ENCODE peak calls at places on chromosomes 1 and 21, in six cellular contexts. One of them, this sample, is unnamed.

GRCh38 chr1:77548285-77548684 is 134.2 kb downstream of the ZZZ3 start:
- DNase-seq in HAP-1: no peak
- DNase-seq in Caco-2: no peak
- DNase-seq in fibroblast of lung: no peak
- DNase-seq in Peyer's patch: no peak
- DNase-seq in IMR-90: no peak
- DNase-seq in this sample: no peak

GRCh38 chr1:230169454-230170152 is 102.6 kb downstream of the GALNT2 start:
- DNase-seq in fibroblast of lung: peak; percentile 28
- DNase-seq in HAP-1: no peak
- DNase-seq in IMR-90: peak; percentile 28
- DNase-seq in Caco-2: no peak
- DNase-seq in Peyer's patch: peak; percentile 48
- DNase-seq in this sample: no peak

GRCh38 chr1:81699234-81699633 is 101.5 kb upstream of the ADGRL2 start:
- DNase-seq in HAP-1: no peak
- DNase-seq in fibroblast of lung: peak; percentile 72
- DNase-seq in Caco-2: no peak
- DNase-seq in Peyer's patch: no peak
- DNase-seq in IMR-90: peak; percentile 80
- DNase-seq in this sample: no peak

GRCh38 chr1:44103270-44104131 is 15.1 kb upstream of the KLF17 start:
- DNase-seq in IMR-90: no peak
- DNase-seq in Peyer's patch: no peak
- DNase-seq in fibroblast of lung: peak; percentile 24
- DNase-seq in Caco-2: no peak
- DNase-seq in HAP-1: no peak
- DNase-seq in this sample: no peak

GRCh38 chr1:159341736-159342135 is 39.6 kb downstream of the FCER1A start:
- DNase-seq in Caco-2: no peak
- DNase-seq in fibroblast of lung: no peak
- DNase-seq in HAP-1: no peak
- DNase-seq in IMR-90: no peak
- DNase-seq in Peyer's patch: no peak
- DNase-seq in this sample: no peak

GRCh38 chr1:6727535-6727934 is 25.9 kb upstream of the DNAJC11 start:
- DNase-seq in Peyer's patch: peak; percentile 77
- DNase-seq in HAP-1: peak; percentile 50
- DNase-seq in fibroblast of lung: peak; percentile 64
- DNase-seq in IMR-90: peak; percentile 54
- DNase-seq in Caco-2: peak; percentile 48
- DNase-seq in this sample: peak; percentile 74

GRCh38 chr1:58136502-58136901 is 410.0 kb downstream of the OMA1 start:
- DNase-seq in IMR-90: no peak
- DNase-seq in fibroblast of lung: no peak
- DNase-seq in HAP-1: no peak
- DNase-seq in Peyer's patch: no peak
- DNase-seq in Caco-2: no peak
- DNase-seq in this sample: no peak

GRCh38 chr1:160681067-160681890 is 30.3 kb downstream of the CD48 start:
- DNase-seq in IMR-90: peak; percentile 14
- DNase-seq in fibroblast of lung: no peak
- DNase-seq in HAP-1: peak; percentile 84
- DNase-seq in Caco-2: peak; percentile 62
- DNase-seq in Peyer's patch: peak; percentile 93
- DNase-seq in this sample: peak; percentile 61

GRCh38 chr1:102838016-102838415 is 270.3 kb downstream of the COL11A1 start:
- DNase-seq in HAP-1: no peak
- DNase-seq in Caco-2: no peak
- DNase-seq in Peyer's patch: no peak
- DNase-seq in IMR-90: peak; percentile 22
- DNase-seq in fibroblast of lung: no peak
- DNase-seq in this sample: no peak

GRCh38 chr1:203278087-203278884 is 27.0 kb upstream of the BTG2 start:
- DNase-seq in HAP-1: no peak
- DNase-seq in fibroblast of lung: peak; percentile 79
- DNase-seq in Caco-2: no peak
- DNase-seq in IMR-90: peak; percentile 81
- DNase-seq in Peyer's patch: peak; percentile 87
- DNase-seq in this sample: peak; percentile 98

GRCh38 chr1:20370628-20371200 is 80.0 kb downstream of the VWA5B1 start:
- DNase-seq in fibroblast of lung: no peak
- DNase-seq in Caco-2: no peak
- DNase-seq in Peyer's patch: no peak
- DNase-seq in IMR-90: no peak
- DNase-seq in HAP-1: no peak
- DNase-seq in this sample: no peak

GRCh38 chr1:42784946-42785693 is at the start of gene TMEM269:
- DNase-seq in Caco-2: no peak
- DNase-seq in fibroblast of lung: peak; percentile 5
- DNase-seq in HAP-1: no peak
- DNase-seq in IMR-90: no peak
- DNase-seq in Peyer's patch: peak; percentile 55
- DNase-seq in this sample: no peak

GRCh38 chr1:212608956-212609700 is 567 bp downstream of the ATF3 start:
- DNase-seq in HAP-1: peak; percentile 52
- DNase-seq in IMR-90: no peak
- DNase-seq in Peyer's patch: peak; percentile 67
- DNase-seq in Caco-2: peak; percentile 85
- DNase-seq in fibroblast of lung: peak; percentile 56
- DNase-seq in this sample: peak; percentile 81

GRCh38 chr1:175597969-175598765 is 145.2 kb downstream of the TNR start:
- DNase-seq in fibroblast of lung: peak; percentile 40
- DNase-seq in Peyer's patch: no peak
- DNase-seq in IMR-90: peak; percentile 3
- DNase-seq in Caco-2: no peak
- DNase-seq in HAP-1: no peak
- DNase-seq in this sample: no peak

GRCh38 chr1:116738673-116739370 is 15.4 kb upstream of the CD2 start:
- DNase-seq in Caco-2: no peak
- DNase-seq in IMR-90: no peak
- DNase-seq in fibroblast of lung: no peak
- DNase-seq in HAP-1: no peak
- DNase-seq in Peyer's patch: no peak
- DNase-seq in this sample: no peak

GRCh38 chr1:46445773-46446256 is 43.8 kb upstream of the DMBX1 start:
- DNase-seq in Peyer's patch: no peak
- DNase-seq in HAP-1: no peak
- DNase-seq in fibroblast of lung: no peak
- DNase-seq in Caco-2: no peak
- DNase-seq in IMR-90: no peak
- DNase-seq in this sample: no peak

GRCh38 chr1:233102381-233102780 is 152.0 kb downstream of the NTPCR start:
- DNase-seq in HAP-1: no peak
- DNase-seq in Peyer's patch: no peak
- DNase-seq in IMR-90: no peak
- DNase-seq in Caco-2: no peak
- DNase-seq in fibroblast of lung: no peak
- DNase-seq in this sample: no peak

GRCh38 chr1:178283409-178283808 is 189.5 kb downstream of the RASAL2 start:
- DNase-seq in IMR-90: peak; percentile 51
- DNase-seq in fibroblast of lung: peak; percentile 28
- DNase-seq in Peyer's patch: no peak
- DNase-seq in HAP-1: no peak
- DNase-seq in Caco-2: no peak
- DNase-seq in this sample: no peak

GRCh38 chr1:32984090-32984828 is 19.6 kb upstream of the RNF19B start:
- DNase-seq in Caco-2: no peak
- DNase-seq in HAP-1: no peak
- DNase-seq in IMR-90: peak; percentile 74
- DNase-seq in Peyer's patch: no peak
- DNase-seq in fibroblast of lung: peak; percentile 73
- DNase-seq in this sample: no peak

GRCh38 chr1:62045579-62045978 is 149.1 kb upstream of the L1TD1 start:
- DNase-seq in HAP-1: no peak
- DNase-seq in Peyer's patch: no peak
- DNase-seq in fibroblast of lung: no peak
- DNase-seq in Caco-2: no peak
- DNase-seq in IMR-90: no peak
- DNase-seq in this sample: no peak

GRCh38 chr1:167431261-167431908 is 86.9 kb downstream of the CD247 start:
- DNase-seq in Caco-2: no peak
- DNase-seq in HAP-1: no peak
- DNase-seq in Peyer's patch: no peak
- DNase-seq in IMR-90: no peak
- DNase-seq in fibroblast of lung: no peak
- DNase-seq in this sample: no peak
- H3K36me3 ChIP-seq in Caco-2: no peaks in the 10 kb centered on the region
- H3K36me3 ChIP-seq in HAP-1: no peaks in the 10 kb centered on the region
- H3K36me3 ChIP-seq in Peyer's patch: no peaks in the 10 kb centered on the region
- H3K36me3 ChIP-seq in IMR-90: no peaks in the 10 kb centered on the region
- H3K36me3 ChIP-seq in fibroblast of lung: no peaks in the 10 kb centered on the region
- H3K36me3 ChIP-seq in this sample: no peaks in the 10 kb centered on the region

GRCh38 chr1:29167904-29168303 is 13.8 kb downstream of the SRSF4 start:
- DNase-seq in fibroblast of lung: no peak
- DNase-seq in HAP-1: no peak
- DNase-seq in Caco-2: no peak
- DNase-seq in Peyer's patch: no peak
- DNase-seq in IMR-90: no peak
- DNase-seq in this sample: no peak

GRCh38 chr1:29161977-29162376 is 19.7 kb downstream of the SRSF4 start:
- DNase-seq in IMR-90: no peak
- DNase-seq in Peyer's patch: no peak
- DNase-seq in HAP-1: no peak
- DNase-seq in Caco-2: no peak
- DNase-seq in fibroblast of lung: no peak
- DNase-seq in this sample: no peak

GRCh38 chr1:29164588-29164987 is 17.1 kb downstream of the SRSF4 start:
- DNase-seq in HAP-1: peak; percentile 92
- DNase-seq in Caco-2: no peak
- DNase-seq in IMR-90: no peak
- DNase-seq in fibroblast of lung: no peak
- DNase-seq in Peyer's patch: no peak
- DNase-seq in this sample: no peak

GRCh38 chr1:29162476-29163138 is 19.1 kb downstream of the SRSF4 start:
- DNase-seq in fibroblast of lung: peak; percentile 21
- DNase-seq in IMR-90: no peak
- DNase-seq in Caco-2: no peak
- DNase-seq in HAP-1: no peak
- DNase-seq in Peyer's patch: no peak
- DNase-seq in this sample: no peak

GRCh38 chr1:29166291-29166878 is 15.3 kb downstream of the SRSF4 start:
- DNase-seq in Peyer's patch: peak; percentile 68
- DNase-seq in IMR-90: no peak
- DNase-seq in HAP-1: no peak
- DNase-seq in Caco-2: peak; percentile 36
- DNase-seq in fibroblast of lung: no peak
- DNase-seq in this sample: no peak
- H3K36me3 ChIP-seq in Peyer's patch: no peaks in the 10 kb centered on the region
- H3K36me3 ChIP-seq in IMR-90: peaks cover 25% of the 10 kb centered on the region
- H3K36me3 ChIP-seq in HAP-1: peaks cover 45% of the 10 kb centered on the region
- H3K36me3 ChIP-seq in Caco-2: no peaks in the 10 kb centered on the region
- H3K36me3 ChIP-seq in fibroblast of lung: peaks cover 5% of the 10 kb centered on the region
- H3K36me3 ChIP-seq in this sample: peaks cover 47% of the 10 kb centered on the region

DNA sequence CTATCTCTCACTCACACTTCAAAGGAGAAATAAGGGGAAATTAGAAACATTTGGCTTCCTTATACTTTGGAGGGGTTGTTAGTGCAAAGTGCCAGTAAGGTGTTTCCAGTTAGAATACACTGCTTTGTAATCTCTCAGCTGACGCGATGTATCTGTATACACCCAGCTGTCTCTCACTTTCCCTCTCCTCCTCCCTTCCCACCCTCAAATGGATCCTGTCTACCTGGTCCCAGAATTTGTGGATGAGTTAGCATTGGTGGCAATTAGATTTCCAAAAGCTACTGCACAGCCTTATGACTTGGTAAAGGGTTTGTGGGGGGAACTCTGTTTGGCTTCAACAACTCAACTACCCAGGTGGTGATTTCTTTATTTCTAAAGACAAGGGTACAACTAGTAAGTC is 10.5 kb downstream of the ATP1B1 start:
- DNase-seq in HAP-1: no peak
- DNase-seq in fibroblast of lung: no peak
- DNase-seq in IMR-90: no peak
- DNase-seq in Peyer's patch: no peak
- DNase-seq in Caco-2: no peak
- DNase-seq in this sample: no peak
- H3K36me3 ChIP-seq in HAP-1: peaks cover 49% of the 10 kb centered on the region
- H3K36me3 ChIP-seq in fibroblast of lung: peaks cover 2% of the 10 kb centered on the region
- H3K36me3 ChIP-seq in IMR-90: peaks cover 4% of the 10 kb centered on the region
- H3K36me3 ChIP-seq in Peyer's patch: no peaks in the 10 kb centered on the region
- H3K36me3 ChIP-seq in Caco-2: peaks cover 11% of the 10 kb centered on the region
- H3K36me3 ChIP-seq in this sample: no peaks in the 10 kb centered on the region

GRCh38 chr1:220157738-220158137 is 63.8 kb downstream of the IARS2 start:
- DNase-seq in Caco-2: no peak
- DNase-seq in Peyer's patch: no peak
- DNase-seq in IMR-90: no peak
- DNase-seq in fibroblast of lung: no peak
- DNase-seq in HAP-1: peak; percentile 41
- DNase-seq in this sample: no peak
- H3K36me3 ChIP-seq in Caco-2: peaks cover 1% of the 10 kb centered on the region
- H3K36me3 ChIP-seq in Peyer's patch: no peaks in the 10 kb centered on the region
- H3K36me3 ChIP-seq in IMR-90: peaks cover 22% of the 10 kb centered on the region
- H3K36me3 ChIP-seq in fibroblast of lung: peaks cover 5% of the 10 kb centered on the region
- H3K36me3 ChIP-seq in HAP-1: peaks cover 25% of the 10 kb centered on the region
- H3K36me3 ChIP-seq in this sample: peaks cover 39% of the 10 kb centered on the region

GRCh38 chr21:34147835-34148804 is 74.7 kb downstream of the MRPS6 start:
- DNase-seq in Peyer's patch: no peak
- DNase-seq in HAP-1: no peak
- DNase-seq in Caco-2: peak; percentile 23
- DNase-seq in fibroblast of lung: no peak
- DNase-seq in IMR-90: peak; percentile 33
- DNase-seq in this sample: no peak
- H3K36me3 ChIP-seq in Peyer's patch: no peaks in the 10 kb centered on the region
- H3K36me3 ChIP-seq in HAP-1: peaks cover under 1% of the 10 kb centered on the region
- H3K36me3 ChIP-seq in Caco-2: peaks cover 2% of the 10 kb centered on the region
- H3K36me3 ChIP-seq in fibroblast of lung: no peaks in the 10 kb centered on the region
- H3K36me3 ChIP-seq in IMR-90: peaks cover 6% of the 10 kb centered on the region
- H3K36me3 ChIP-seq in this sample: peaks cover 15% of the 10 kb centered on the region

DNA sequence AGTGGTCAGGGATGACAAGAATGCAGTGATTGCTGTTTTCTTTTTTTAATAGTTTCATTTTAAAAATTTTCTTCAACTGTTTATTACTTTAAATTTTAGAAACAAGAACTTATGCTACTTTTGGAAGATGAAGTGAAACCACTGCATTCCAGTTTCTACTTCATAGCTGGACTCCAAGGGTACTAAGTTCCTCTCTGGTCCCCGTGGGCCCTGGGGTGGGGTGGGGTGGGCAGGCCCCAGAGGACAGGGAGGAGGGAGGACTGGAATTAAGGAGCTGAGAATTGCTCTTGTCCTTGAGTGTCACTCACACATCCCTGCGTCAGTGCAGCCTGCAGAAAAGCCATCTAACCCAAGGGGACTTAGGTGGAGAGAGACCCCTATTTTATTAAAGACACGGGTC is 97.4 kb downstream of the RAVER2 start:
- DNase-seq in Peyer's patch: no peak
- DNase-seq in Caco-2: no peak
- DNase-seq in IMR-90: no peak
- DNase-seq in HAP-1: no peak
- DNase-seq in fibroblast of lung: no peak
- DNase-seq in this sample: no peak
- H3K36me3 ChIP-seq in Peyer's patch: no peaks in the 10 kb centered on the region
- H3K36me3 ChIP-seq in Caco-2: no peaks in the 10 kb centered on the region
- H3K36me3 ChIP-seq in IMR-90: peaks cover 71% of the 10 kb centered on the region
- H3K36me3 ChIP-seq in HAP-1: peaks cover 5% of the 10 kb centered on the region
- H3K36me3 ChIP-seq in fibroblast of lung: peaks cover 30% of the 10 kb centered on the region
- H3K36me3 ChIP-seq in this sample: peaks cover 62% of the 10 kb centered on the region

DNA sequence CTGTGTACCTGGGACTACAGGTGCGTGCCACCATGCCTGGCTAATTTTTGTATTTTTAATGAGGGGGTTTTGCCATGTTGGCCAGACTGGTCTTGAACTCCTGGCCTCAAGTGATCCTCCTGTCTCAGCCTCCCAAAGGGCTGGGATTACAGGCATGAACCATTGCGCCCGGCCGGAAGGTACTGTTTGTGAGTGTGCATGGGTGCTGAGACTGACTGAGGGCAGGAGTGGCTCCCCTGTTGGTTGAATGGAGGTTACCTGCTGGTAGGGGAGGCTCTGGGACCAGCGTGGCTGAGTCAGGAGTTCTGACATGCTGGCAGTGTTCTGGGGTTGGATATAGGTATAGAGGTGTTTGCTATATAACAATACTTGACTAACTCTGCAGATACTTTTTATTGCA is 10.4 kb downstream of the PRMT2 start:
- DNase-seq in Caco-2: no peak
- DNase-seq in fibroblast of lung: no peak
- DNase-seq in HAP-1: no peak
- DNase-seq in Peyer's patch: no peak
- DNase-seq in IMR-90: no peak
- DNase-seq in this sample: no peak
- H3K36me3 ChIP-seq in Caco-2: no peaks in the 10 kb centered on the region
- H3K36me3 ChIP-seq in fibroblast of lung: peaks cover 47% of the 10 kb centered on the region
- H3K36me3 ChIP-seq in HAP-1: peaks cover 30% of the 10 kb centered on the region
- H3K36me3 ChIP-seq in Peyer's patch: no peaks in the 10 kb centered on the region
- H3K36me3 ChIP-seq in IMR-90: peaks cover 72% of the 10 kb centered on the region
- H3K36me3 ChIP-seq in this sample: peaks cover 80% of the 10 kb centered on the region